ENCODE peak calls at places on chromosomes 11 and 22, in five cellular contexts. One of them, this sample, is unnamed.

GRCh38 chr11:110538154-110538553 is 108.4 kb downstream of the FDX1 start:
- DNase-seq in K562: no peak
- DNase-seq in HepG2: no peak
- DNase-seq in GM12878: no peak
- DNase-seq in SK-N-SH: peak
- DNase-seq in this sample: no peak

GRCh38 chr22:48342016-48342415 is 1485.7 kb downstream of the BRD1 start:
- DNase-seq in SK-N-SH: no peak
- DNase-seq in GM12878: no peak
- DNase-seq in HepG2: no peak
- DNase-seq in K562: no peak
- DNase-seq in this sample: no peak

GRCh38 chr11:126978911-126979310 is 21.7 kb downstream of the KIRREL3 start:
- DNase-seq in SK-N-SH: no peak
- DNase-seq in K562: no peak
- DNase-seq in GM12878: no peak
- DNase-seq in HepG2: no peak
- DNase-seq in this sample: no peak

GRCh38 chr11:102347526-102348331 is 715 bp downstream of the BIRC2 start:
- DNase-seq in HepG2: peak
- DNase-seq in SK-N-SH: peak
- DNase-seq in GM12878: no peak
- DNase-seq in K562: peak
- DNase-seq in this sample: peak

GRCh38 chr11:84648413-84648812 is 978.7 kb downstream of the DLG2 start:
- DNase-seq in K562: no peak
- DNase-seq in SK-N-SH: no peak
- DNase-seq in GM12878: no peak
- DNase-seq in HepG2: no peak
- DNase-seq in this sample: no peak

GRCh38 chr22:35915477-35916013 is 113.1 kb downstream of the RBFOX2 start:
- DNase-seq in K562: no peak
- DNase-seq in SK-N-SH: no peak
- DNase-seq in HepG2: no peak
- DNase-seq in GM12878: no peak
- DNase-seq in this sample: no peak

GRCh38 chr22:42635531-42635930 is 4.9 kb downstream of the ATP5MGL start:
- DNase-seq in GM12878: no peak
- DNase-seq in SK-N-SH: no peak
- DNase-seq in K562: no peak
- DNase-seq in HepG2: no peak
- DNase-seq in this sample: no peak

GRCh38 chr22:19501897-19502447 is 22.2 kb downstream of the CLDN5 start:
- DNase-seq in HepG2: no peak
- DNase-seq in SK-N-SH: no peak
- DNase-seq in GM12878: no peak
- DNase-seq in K562: no peak
- DNase-seq in this sample: no peak

GRCh38 chr22:46085831-46086576 is 64.3 kb upstream of the PPARA start:
- DNase-seq in GM12878: no peak
- DNase-seq in SK-N-SH: no peak
- DNase-seq in K562: peak
- DNase-seq in HepG2: no peak
- DNase-seq in this sample: no peak

GRCh38 chr11:132078230-132078629 is 707.8 kb downstream of the NTM start:
- DNase-seq in HepG2: no peak
- DNase-seq in SK-N-SH: no peak
- DNase-seq in K562: no peak
- DNase-seq in GM12878: no peak
- DNase-seq in this sample: no peak

GRCh38 chr11:17343907-17344306 is 7.7 kb upstream of the NCR3LG1 start:
- DNase-seq in GM12878: no peak
- DNase-seq in K562: no peak
- DNase-seq in SK-N-SH: no peak
- DNase-seq in HepG2: no peak
- DNase-seq in this sample: no peak

GRCh38 chr11:119323532-119324033 is 6.7 kb upstream of the MCAM start:
- DNase-seq in K562: peak
- DNase-seq in GM12878: peak
- DNase-seq in SK-N-SH: peak
- DNase-seq in HepG2: peak
- DNase-seq in this sample: peak

GRCh38 chr11:67283490-67283963 is 5.6 kb upstream of the ANKRD13D start:
- DNase-seq in GM12878: no peak
- DNase-seq in K562: no peak
- DNase-seq in HepG2: no peak
- DNase-seq in SK-N-SH: no peak
- DNase-seq in this sample: no peak

GRCh38 chr11:112241486-112241885 is 15.3 kb downstream of the PTS start:
- DNase-seq in HepG2: peak
- DNase-seq in SK-N-SH: no peak
- DNase-seq in K562: no peak
- DNase-seq in GM12878: no peak
- DNase-seq in this sample: no peak

DNA sequence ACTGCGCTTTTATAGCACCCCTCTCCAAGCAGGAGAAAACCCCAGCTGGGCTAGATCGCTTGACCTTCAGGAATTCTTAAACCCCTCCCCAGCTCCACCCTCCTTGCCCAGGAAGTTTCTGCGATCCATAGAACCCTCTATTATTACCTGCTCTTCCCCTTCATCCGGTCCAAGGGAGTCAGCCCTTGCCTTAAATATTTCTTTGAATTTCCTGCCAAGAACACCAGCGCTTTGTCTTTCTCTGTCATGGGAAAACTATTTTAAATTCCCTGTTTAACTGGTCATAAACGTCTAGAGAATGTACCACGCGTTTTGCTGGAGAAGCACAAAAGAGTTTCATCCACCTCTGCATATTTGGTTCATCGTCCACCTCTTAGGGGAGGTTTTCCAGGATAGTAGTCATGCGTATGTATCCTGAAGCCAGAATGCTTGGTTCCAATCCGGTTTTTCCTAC is 522 bp upstream of the TRAF6 start:
- DNase-seq in HepG2: no peak
- DNase-seq in K562: no peak
- DNase-seq in SK-N-SH: no peak
- DNase-seq in GM12878: no peak
- DNase-seq in this sample: no peak
- TF ChIP-seq FOXM1 in HepG2: no peak
- TF ChIP-seq FOXM1 in K562: no peak
- TF ChIP-seq FOXM1 in SK-N-SH: no peak
- TF ChIP-seq FOXM1 in GM12878: no peak
- TF ChIP-seq FOXM1 in this sample: no peak

GRCh38 chr11:62889484-62890437 is 9.1 kb downstream of the SLC3A2 start:
- DNase-seq in K562: peak
- DNase-seq in SK-N-SH: no peak
- DNase-seq in HepG2: peak
- DNase-seq in GM12878: no peak
- DNase-seq in this sample: peak
- TF ChIP-seq FOXM1 in K562: no peak
- TF ChIP-seq FOXM1 in SK-N-SH: no peak
- TF ChIP-seq FOXM1 in HepG2: no peak
- TF ChIP-seq FOXM1 in GM12878: no peak
- TF ChIP-seq FOXM1 in this sample: no peak

GRCh38 chr11:105720096-105720495 is 110.2 kb downstream of the GRIA4 start:
- DNase-seq in SK-N-SH: no peak
- DNase-seq in K562: no peak
- DNase-seq in HepG2: no peak
- DNase-seq in GM12878: no peak
- DNase-seq in this sample: no peak
- TF ChIP-seq FOXM1 in SK-N-SH: no peak
- TF ChIP-seq FOXM1 in K562: no peak
- TF ChIP-seq FOXM1 in HepG2: no peak
- TF ChIP-seq FOXM1 in GM12878: no peak
- TF ChIP-seq FOXM1 in this sample: no peak

DNA sequence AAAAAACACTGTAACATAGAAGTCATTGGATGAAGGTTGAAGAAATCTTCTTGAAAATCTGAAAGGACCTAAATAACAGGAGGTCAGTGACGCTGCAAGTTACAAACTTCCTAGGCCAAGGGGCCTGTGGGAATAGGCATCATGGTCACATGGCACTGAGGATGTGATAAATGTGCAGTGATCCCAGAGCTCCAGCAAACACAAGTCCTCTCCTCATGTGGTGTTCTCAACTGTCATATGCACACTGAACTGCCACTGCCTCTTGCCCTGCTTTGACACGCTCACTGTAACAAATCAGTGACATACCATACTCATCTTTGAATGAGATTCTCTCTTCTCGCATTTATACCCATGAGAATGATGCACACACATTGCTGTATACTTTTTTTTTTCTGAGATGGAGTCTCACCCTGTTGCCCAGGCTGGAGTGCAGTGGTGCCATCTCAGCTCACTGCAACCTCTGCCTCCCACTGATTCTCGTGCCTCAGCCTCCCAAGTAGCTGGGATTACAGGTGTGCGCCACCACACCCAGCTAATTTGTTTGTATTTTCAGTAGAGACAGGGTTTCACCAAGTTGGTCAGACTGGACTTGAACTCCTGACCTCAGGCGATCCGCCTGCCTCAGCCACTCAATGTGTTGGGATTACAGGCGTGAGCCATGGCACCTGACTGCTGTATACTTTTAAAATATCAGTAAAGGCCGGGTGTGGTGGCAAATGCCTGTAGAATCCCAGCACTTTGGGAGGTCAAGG is 65.1 kb upstream of the YPEL1 start:
- DNase-seq in HepG2: no peak
- DNase-seq in GM12878: no peak
- DNase-seq in K562: no peak
- DNase-seq in SK-N-SH: no peak
- DNase-seq in this sample: no peak
- TF ChIP-seq FOXM1 in HepG2: no peak
- TF ChIP-seq FOXM1 in GM12878: no peak
- TF ChIP-seq FOXM1 in K562: no peak
- TF ChIP-seq FOXM1 in SK-N-SH: no peak
- TF ChIP-seq FOXM1 in this sample: no peak

GRCh38 chr11:3156282-3156660 is 8.8 kb downstream of the OSBPL5 start:
- DNase-seq in K562: no peak
- DNase-seq in HepG2: no peak
- DNase-seq in GM12878: no peak
- DNase-seq in SK-N-SH: no peak
- DNase-seq in this sample: no peak
- TF ChIP-seq FOXM1 in K562: no peak
- TF ChIP-seq FOXM1 in HepG2: no peak
- TF ChIP-seq FOXM1 in GM12878: no peak
- TF ChIP-seq FOXM1 in SK-N-SH: no peak
- TF ChIP-seq FOXM1 in this sample: no peak

DNA sequence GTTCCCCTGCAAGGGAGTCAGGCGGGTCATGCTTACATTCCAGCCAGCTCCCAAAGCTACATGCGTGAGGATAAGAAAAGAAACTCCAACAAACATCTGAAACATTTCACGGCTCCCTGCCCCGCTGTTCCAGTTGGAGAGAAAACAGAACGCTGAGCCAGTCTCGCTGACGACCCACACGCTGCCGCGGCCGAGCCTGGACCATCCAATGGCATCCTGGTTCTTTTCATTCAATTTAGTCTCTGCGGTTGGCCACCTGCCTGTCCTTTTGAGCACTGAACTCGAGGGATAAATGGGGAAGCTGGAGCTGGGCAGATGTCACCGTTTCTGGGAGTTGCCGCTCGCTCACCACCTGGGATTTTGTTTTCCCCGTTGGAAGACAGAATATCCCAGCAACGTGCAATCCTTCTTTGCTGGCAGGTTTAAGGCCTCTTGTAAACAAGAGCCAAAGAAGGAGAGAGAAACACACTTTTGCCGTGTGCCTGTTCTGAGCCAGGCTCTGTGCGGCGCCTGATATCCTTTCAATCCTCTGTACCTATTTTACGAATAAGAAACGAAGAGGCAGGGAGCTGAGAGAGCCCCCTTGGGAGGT is 45.3 kb upstream of the SHISAL1 start:
- DNase-seq in SK-N-SH: no peak
- DNase-seq in K562: no peak
- DNase-seq in GM12878: no peak
- DNase-seq in HepG2: no peak
- DNase-seq in this sample: no peak
- TF ChIP-seq FOXM1 in SK-N-SH: no peak
- TF ChIP-seq FOXM1 in K562: no peak
- TF ChIP-seq FOXM1 in GM12878: no peak
- TF ChIP-seq FOXM1 in HepG2: no peak
- TF ChIP-seq FOXM1 in this sample: no peak

GRCh38 chr22:38266120-38266519 is 6.7 kb downstream of the TMEM184B start:
- DNase-seq in GM12878: no peak
- DNase-seq in HepG2: no peak
- DNase-seq in SK-N-SH: no peak
- DNase-seq in K562: peak
- DNase-seq in this sample: no peak
- TF ChIP-seq FOXM1 in GM12878: no peak
- TF ChIP-seq FOXM1 in HepG2: no peak
- TF ChIP-seq FOXM1 in SK-N-SH: no peak
- TF ChIP-seq FOXM1 in K562: no peak
- TF ChIP-seq FOXM1 in this sample: no peak

DNA sequence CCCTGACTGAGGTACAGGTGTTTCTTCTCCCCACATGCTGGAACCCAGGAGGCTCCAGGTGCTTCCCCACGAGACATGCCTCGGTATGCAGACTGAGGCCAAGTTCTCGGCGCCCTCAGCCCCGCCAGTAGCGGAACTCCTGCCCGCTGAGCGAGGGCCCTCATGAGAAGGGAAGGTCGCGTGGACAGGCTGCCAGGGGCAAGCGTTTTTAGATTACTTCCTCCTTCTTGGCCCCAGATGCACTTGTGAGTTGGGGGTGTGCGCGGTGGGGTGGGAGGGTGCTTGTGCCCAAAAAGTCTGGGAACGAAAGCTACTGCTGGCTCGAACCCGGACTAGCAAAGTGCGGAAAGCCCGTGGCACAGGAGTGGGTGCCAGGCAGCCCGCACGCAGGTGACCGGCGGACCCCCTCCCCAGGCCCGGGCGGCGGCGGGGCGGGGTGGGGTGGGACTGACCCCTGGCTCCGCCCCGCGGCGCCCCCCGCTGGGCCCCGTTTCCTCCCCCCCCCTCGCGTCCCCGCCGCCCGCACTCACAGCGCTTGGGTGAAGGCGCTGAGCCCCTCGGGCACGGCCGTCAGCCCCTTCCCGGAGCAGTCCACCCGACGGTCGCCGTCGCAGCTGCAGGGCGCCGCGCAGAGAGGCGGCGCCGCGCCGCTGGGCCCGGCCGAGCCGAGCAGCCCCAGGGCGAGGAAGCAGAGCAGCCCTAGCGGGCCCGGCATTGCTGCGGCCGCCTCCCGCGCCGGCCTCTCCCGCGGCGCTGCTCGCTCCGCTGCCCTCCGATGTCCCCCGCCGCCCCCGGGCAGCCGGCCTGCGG is 797 bp downstream of the LGR4 start:
- DNase-seq in HepG2: no peak
- DNase-seq in SK-N-SH: peak
- DNase-seq in GM12878: no peak
- DNase-seq in K562: peak
- DNase-seq in this sample: peak
- TF ChIP-seq FOXM1 in HepG2: no peak
- TF ChIP-seq FOXM1 in SK-N-SH: no peak
- TF ChIP-seq FOXM1 in GM12878: no peak
- TF ChIP-seq FOXM1 in K562: no peak
- TF ChIP-seq FOXM1 in this sample: no peak

GRCh38 chr22:37514526-37515051 is 4.6 kb downstream of the CARD10 start:
- DNase-seq in GM12878: no peak
- DNase-seq in K562: no peak
- DNase-seq in SK-N-SH: no peak
- DNase-seq in HepG2: no peak
- DNase-seq in this sample: no peak
- TF ChIP-seq FOXM1 in GM12878: no peak
- TF ChIP-seq FOXM1 in K562: no peak
- TF ChIP-seq FOXM1 in SK-N-SH: no peak
- TF ChIP-seq FOXM1 in HepG2: no peak
- TF ChIP-seq FOXM1 in this sample: no peak

This sample was measured in HEK293T.